ENCODE peak calls at places on chromosome 10, in seven cellular contexts. F is heart right ventricle, A is HCT116, S is fibroblast of mammary gland, P is PC-3, C is cardiac muscle cell, G is fibroblast of lung. T is an unnamed sample.

GRCh38 chr10:76282122-76283030 is 851.0 kb downstream of the LRMDA start:
- DNase-seq in A (no peak), F (no peak), C (peak), P (no peak), S (no peak), G (peak), T (no peak)

GRCh38 chr10:11113156-11113555 is 95.5 kb downstream of the CELF2 start:
- DNase-seq in A (no peak), C (no peak), G (no peak), S (no peak), F (no peak), P (no peak), T (no peak)

GRCh38 chr10:96858038-96858705 is 26.1 kb downstream of the LCOR start:
- DNase-seq in S (peak), A (no peak), P (no peak), F (no peak), C (no peak), G (no peak), T (no peak)

GRCh38 chr10:15852111-15852557 is 8.2 kb downstream of the MINDY3 start:
- DNase-seq in G (no peak), A (no peak), S (peak), C (peak), F (no peak), P (no peak), T (no peak)

GRCh38 chr10:24034571-24034970 is 174.4 kb upstream of the KIAA1217 start:
- DNase-seq in F (no peak), G (no peak), A (no peak), C (peak), P (no peak), S (no peak), T (no peak)

GRCh38 chr10:104274762-104275721 is 6.1 kb downstream of the GSTO2 start:
- DNase-seq in C (peak), A (peak), P (peak), F (peak), G (peak), S (peak), T (no peak)

GRCh38 chr10:33155720-33156638 is 178.5 kb downstream of the NRP1 start:
- DNase-seq in S (peak), C (peak), P (peak), F (no peak), G (peak), A (no peak), T (peak)

GRCh38 chr10:96229568-96230030 is 41.8 kb downstream of the BLNK start:
- DNase-seq in P (peak), G (peak), S (peak), C (peak), A (peak), F (peak), T (peak)

GRCh38 chr10:67268146-67268545 is 342.3 kb downstream of the LRRTM3 start:
- DNase-seq in S (no peak), C (no peak), F (no peak), A (no peak), G (no peak), P (no peak), T (no peak)

GRCh38 chr10:75505840-75506506 is 74.5 kb downstream of the LRMDA start:
- DNase-seq in G (no peak), P (no peak), C (no peak), F (no peak), S (no peak), A (no peak), T (no peak)

GRCh38 chr10:31754803-31755624 is 173.6 kb downstream of the ARHGAP12 start:
- DNase-seq in C (no peak), P (peak), S (peak), G (no peak), A (no peak), F (no peak), T (no peak)

GRCh38 chr10:70303731-70304130 is 19.9 kb upstream of the NPFFR1 start:
- DNase-seq in F (no peak), G (no peak), A (no peak), C (no peak), S (no peak), P (no peak), T (no peak)

DNA sequence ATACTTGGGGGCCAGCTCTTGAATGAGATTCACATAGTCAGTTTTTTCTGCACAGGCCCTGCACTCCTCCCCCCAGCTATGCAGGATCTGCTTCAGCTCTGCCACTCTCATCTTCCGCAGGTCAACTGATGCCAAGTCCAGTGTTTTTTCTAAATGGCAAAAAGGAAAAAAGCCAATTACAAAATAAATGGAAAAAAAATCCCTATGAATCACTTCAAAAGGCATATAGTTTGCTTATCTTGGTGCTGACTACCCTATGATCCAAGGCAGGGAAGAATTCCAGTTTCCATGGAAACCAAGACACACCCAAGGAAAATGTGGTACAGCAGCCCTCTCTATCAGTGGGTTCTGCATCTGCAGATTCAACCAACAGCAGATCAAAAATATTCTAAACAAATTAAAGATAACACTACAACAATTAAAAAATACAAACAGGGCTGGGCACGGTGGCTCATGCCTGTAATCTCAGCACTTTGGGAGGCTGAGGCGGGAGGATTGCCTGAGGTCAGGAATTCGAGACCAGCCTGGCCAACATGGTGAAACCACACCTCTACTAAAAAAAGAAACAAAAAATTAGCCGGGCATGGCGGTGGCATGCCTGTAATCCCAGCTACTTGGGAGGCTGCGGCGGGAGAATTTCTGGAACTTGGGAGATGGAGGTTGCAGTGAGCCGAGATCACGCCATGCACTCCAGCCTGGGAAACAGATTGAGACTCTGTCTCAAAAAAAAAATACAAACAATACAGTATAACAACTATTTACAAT is 17.6 kb downstream of the CDNF start:
- DNase-seq in F (no peak), S (peak), A (no peak), P (peak), C (peak), G (peak), T (peak)
- TF ChIP-seq CTCF in F (no peak), S (no peak), A (no peak), P (peak), C (no peak), G (no peak), T (no peak)

DNA sequence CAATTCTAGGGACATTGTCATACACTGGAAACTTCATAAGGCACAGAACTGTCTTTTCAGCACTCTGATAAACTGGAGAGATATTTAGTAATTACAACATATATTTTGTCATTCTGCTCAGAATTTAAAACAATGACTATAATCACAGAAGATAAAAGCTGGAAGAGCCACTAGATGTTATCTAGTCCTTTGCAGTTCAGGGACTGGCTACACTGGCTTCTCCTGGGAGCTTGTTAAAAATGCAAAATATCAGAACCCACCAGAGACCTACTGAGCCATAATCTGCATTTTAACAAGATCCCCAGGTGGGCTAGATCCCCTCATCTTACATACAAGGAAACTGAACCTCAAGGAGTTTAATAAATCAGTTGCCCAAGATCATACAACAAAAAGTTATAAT is 32.3 kb downstream of the IDE start:
- DNase-seq in P (no peak), F (no peak), S (no peak), G (no peak), A (no peak), C (no peak), T (no peak)
- H3K4me3 ChIP-seq in P (no peak), F (no peak), S (no peak), G (no peak), A (no peak), C (no peak), T (no peak)

GRCh38 chr10:118729641-118730258 is 25.0 kb downstream of the CACUL1 start:
- DNase-seq in F (no peak), C (peak), G (no peak), A (no peak), S (no peak), P (no peak), T (no peak)
- TF ChIP-seq CTCF in F (no peak), C (no peak), G (no peak), A (no peak), S (no peak), P (no peak), T (no peak)

GRCh38 chr10:123889821-123890220 is 1.8 kb downstream of the CPXM2 start:
- DNase-seq in F (no peak), S (no peak), P (no peak), G (no peak), A (no peak), C (no peak), T (no peak)
- H3K4me3 ChIP-seq in F (no peak), S (no peak), P (no peak), G (no peak), A (no peak), C (no peak), T (no peak)

DNA sequence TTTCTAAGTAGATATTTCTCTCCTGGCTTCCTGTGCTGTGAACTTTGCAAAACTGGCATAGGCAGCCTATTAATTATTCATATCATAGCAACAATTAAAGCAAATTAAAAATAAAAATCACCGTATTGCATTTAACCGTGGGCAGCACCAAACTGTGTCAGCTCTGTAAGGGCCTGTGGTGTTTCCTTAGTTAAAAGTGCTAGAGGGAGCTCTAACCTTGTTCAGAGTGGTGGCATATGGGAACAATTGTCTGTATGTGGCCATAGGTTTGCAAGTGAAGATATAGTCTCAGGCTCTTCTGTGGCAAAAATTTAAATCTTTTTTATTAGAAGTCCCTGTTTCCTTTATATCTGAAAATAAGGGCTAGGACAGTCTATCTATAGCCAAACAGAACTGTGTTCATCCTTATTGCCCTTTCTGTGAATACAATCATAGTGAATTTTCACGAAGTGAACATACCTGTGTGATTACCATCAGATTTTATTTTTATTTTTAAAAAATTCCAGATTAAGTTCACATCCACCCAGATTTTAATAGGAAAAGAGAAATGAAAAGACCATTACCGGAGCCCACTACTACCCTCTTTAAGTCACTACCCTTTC is 92.6 kb downstream of the POLL start:
- DNase-seq in C (peak), S (peak), A (peak), G (peak), P (peak), F (no peak), T (peak)
- TF ChIP-seq CTCF in C (peak), S (peak), A (peak), G (no peak), P (peak), F (no peak), T (peak)

DNA sequence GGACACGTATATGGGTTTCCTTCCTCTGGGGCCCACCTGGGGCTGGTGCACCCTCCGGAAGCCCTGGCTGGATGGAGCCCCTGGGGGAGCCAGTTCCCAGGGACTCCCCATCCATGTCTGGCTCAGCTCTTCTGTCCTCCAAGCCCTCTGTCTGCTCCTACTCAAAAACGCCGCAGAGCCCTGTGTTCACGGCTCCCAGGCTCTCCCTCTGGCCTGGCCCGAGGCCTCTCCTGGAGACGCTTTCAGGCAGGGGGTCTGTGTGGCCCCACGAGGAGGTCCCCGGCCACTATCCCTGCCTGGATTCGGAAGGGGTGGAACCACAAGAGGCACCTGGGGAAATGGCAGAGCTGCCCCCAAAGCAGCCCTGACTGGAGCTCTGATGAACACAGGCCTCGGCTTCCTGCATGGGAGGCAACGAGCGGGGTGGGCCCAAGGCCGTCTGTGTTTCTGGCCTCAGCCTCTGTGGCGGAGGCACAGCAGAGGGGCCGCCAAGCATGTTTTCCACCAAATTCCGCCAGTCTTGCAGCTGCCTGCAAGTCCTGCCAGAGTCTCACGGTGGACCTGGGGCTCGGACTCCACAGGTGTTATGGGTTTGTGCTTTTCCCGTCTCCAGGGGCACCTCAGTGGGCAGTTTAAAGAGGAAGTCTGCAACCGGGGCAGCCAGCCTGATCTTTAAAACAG is 22.6 kb upstream of the INPP5A start:
- DNase-seq in C (no peak), G (no peak), F (no peak), S (no peak), A (no peak), P (no peak), T (no peak)
- H3K4me3 ChIP-seq in C (no peak), G (no peak), F (no peak), S (no peak), A (no peak), P (no peak), T (no peak)

T was measured in brain microvascular endothelial cell.